ENCODE peak calls at places on chromosomes 13 and 19, in nine cellular contexts. Y is transverse colon, I is Panc1, C is GM23338, W is suprapubic skin, N is endothelial cell of umbilical vein, B is SK-N-SH, S is breast epithelium, U is H1. D is an unnamed sample.
A peak's percentile ranks its signal among the peaks of the same experiment; 100 is the strongest.

GRCh38 chr13:20400774-20401173 is 124.9 kb downstream of the CRYL1 start:
- DNase-seq in N (no peak), C (no peak), S (no peak), U (no peak), I (no peak), Y (no peak), B (no peak), W (no peak), D (peak; percentile 3)

GRCh38 chr19:756232-756631 is 5.3 kb downstream of the MISP start:
- DNase-seq in S (no peak), I (no peak), N (peak; percentile 35), Y (peak; percentile 51), U (no peak), W (no peak), B (peak; percentile 67), C (peak; percentile 54), D (no peak)

GRCh38 chr13:99626461-99627082 is 125.3 kb downstream of the TM9SF2 start:
- DNase-seq in Y (no peak), S (no peak), N (no peak), B (no peak), C (no peak), U (no peak), I (no peak), W (no peak), D (no peak)

GRCh38 chr19:2428027-2428690 is 773 bp upstream of the TIMM13 start:
- DNase-seq in Y (peak; percentile 39), B (peak; percentile 48), C (peak; percentile 89), S (peak; percentile 30), U (peak; percentile 71), N (no peak), I (no peak), W (no peak), D (peak; percentile 41)

GRCh38 chr13:77460195-77460594 is 75.3 kb upstream of the SCEL start:
- DNase-seq in C (no peak), N (no peak), I (no peak), W (no peak), S (no peak), B (no peak), U (no peak), Y (no peak), D (peak; percentile 39)

GRCh38 chr13:102484329-102484728 is 82.5 kb upstream of the FGF14 start:
- DNase-seq in S (no peak), B (no peak), W (no peak), C (peak; percentile 56), U (no peak), I (no peak), Y (no peak), N (no peak), D (no peak)

GRCh38 chr13:83449666-83450395 is 432.4 kb downstream of the SLITRK1 start:
- DNase-seq in Y (no peak), W (no peak), C (peak; percentile 5), S (no peak), U (no peak), I (peak; percentile 13), B (no peak), N (no peak), D (no peak)

GRCh38 chr13:86946734-86947133 is 724.4 kb upstream of the SLITRK5 start:
- DNase-seq in Y (no peak), W (no peak), U (no peak), C (peak; percentile 44), B (no peak), N (no peak), S (no peak), I (no peak), D (no peak)

GRCh38 chr13:50735071-50735470 is 108.4 kb downstream of the DLEU7 start:
- DNase-seq in U (no peak), C (no peak), B (no peak), Y (no peak), W (no peak), N (no peak), S (no peak), I (no peak), D (no peak)

GRCh38 chr13:104779311-104779710 is 1713.1 kb upstream of the SLC10A2 start:
- DNase-seq in W (no peak), S (no peak), Y (no peak), B (no peak), U (no peak), N (no peak), I (no peak), C (peak; percentile 35), D (no peak)

GRCh38 chr19:2983351-2984195 is 6.2 kb downstream of the TLE6 start:
- DNase-seq in Y (peak; percentile 30), U (peak; percentile 86), S (peak; percentile 86), I (no peak), N (peak; percentile 64), W (peak; percentile 87), C (peak; percentile 93), B (peak; percentile 87), D (no peak)

GRCh38 chr13:98454389-98454881 is 122.5 kb downstream of the STK24 start:
- DNase-seq in S (no peak), I (no peak), B (no peak), N (peak; percentile 44), C (no peak), U (no peak), Y (no peak), W (no peak), D (no peak)

GRCh38 chr19:41134616-41135015 is 20.4 kb downstream of the CYP2F1 start:
- DNase-seq in S (no peak), I (no peak), Y (no peak), N (no peak), C (no peak), U (no peak), B (no peak), W (no peak), D (no peak)

GRCh38 chr19:44822670-44823372 is 13.9 kb downstream of the BCAM start:
- DNase-seq in N (no peak), C (no peak), S (no peak), U (no peak), Y (no peak), I (no peak), W (no peak), B (no peak), D (no peak)

GRCh38 chr19:14544977-14545715 is 15.8 kb downstream of the TECR start:
- DNase-seq in U (no peak), Y (peak; percentile 42), S (no peak), I (no peak), C (no peak), B (no peak), W (peak; percentile 73), N (no peak), D (no peak)

GRCh38 chr19:16871870-16872269 is 16.9 kb upstream of the F2RL3 start:
- DNase-seq in B (no peak), U (no peak), S (no peak), C (no peak), W (no peak), N (peak; percentile 94), I (no peak), Y (peak; percentile 28), D (peak; percentile 37)

GRCh38 chr19:55491546-55492360 is 3.5 kb downstream of the SSC5D start:
- DNase-seq in I (no peak), Y (no peak), B (no peak), U (no peak), S (no peak), N (no peak), C (no peak), W (no peak), D (no peak)

GRCh38 chr13:108463365-108463764 is 166.0 kb upstream of the MYO16 start:
- DNase-seq in N (peak; percentile 1), U (no peak), B (no peak), Y (no peak), W (no peak), C (no peak), S (no peak), I (no peak), D (no peak)

GRCh38 chr13:35771898-35772297 is 295.4 kb upstream of the MAB21L1 start:
- DNase-seq in Y (no peak), W (no peak), C (peak; percentile 67), U (no peak), S (no peak), I (no peak), N (no peak), B (no peak), D (no peak)

GRCh38 chr13:113364371-113364932 is 522 bp upstream of the GRTP1 start:
- DNase-seq in Y (peak; percentile 17), C (no peak), N (no peak), B (no peak), W (no peak), S (peak; percentile 30), U (no peak), I (no peak), D (no peak)

GRCh38 chr13:61654501-61654900 is 238.9 kb upstream of the PCDH20 start:
- DNase-seq in B (no peak), S (no peak), U (no peak), N (no peak), I (no peak), C (no peak), Y (no peak), W (no peak), D (no peak)

GRCh38 chr19:42479736-42480135 is 37.0 kb upstream of the CXCL17 start:
- DNase-seq in W (no peak), Y (no peak), U (no peak), C (no peak), B (no peak), S (no peak), I (no peak), N (no peak), D (no peak)

GRCh38 chr13:70407486-70407885 is 299.2 kb upstream of the KLHL1 start:
- DNase-seq in S (no peak), B (no peak), N (no peak), U (no peak), W (no peak), C (no peak), I (no peak), Y (no peak), D (no peak)

GRCh38 chr13:41061075-41061913 is at the start of gene WBP4:
- DNase-seq in W (peak; percentile 97), C (peak; percentile 97), U (peak; percentile 99), Y (peak; percentile 95), N (peak; percentile 96), S (peak; percentile 94), B (peak; percentile 90), I (peak; percentile 73), D (peak; percentile 93)
- TF ChIP-seq CTCF in W (no peak), C (no peak), U (no peak), Y (no peak), N (peak; percentile 25), S (peak; percentile 11), B (no peak), I (no peak), D (no peak)

GRCh38 chr13:110628477-110628793 is 13.1 kb downstream of the NAXD start:
- DNase-seq in Y (peak; percentile 33), I (no peak), S (no peak), U (no peak), B (peak; percentile 84), C (no peak), W (no peak), N (no peak), D (no peak)
- TF ChIP-seq POLR2AphosphoS5 in Y (no peak), I (no peak), S (no peak), U (no peak), B (no peak), C (no peak), W (no peak), N (no peak), D (peak; percentile 57)

GRCh38 chr19:52592301-52592700 is 22.2 kb downstream of the ZNF701 start:
- DNase-seq in W (no peak), U (no peak), N (no peak), I (no peak), C (no peak), S (no peak), Y (no peak), B (peak; percentile 25), D (no peak)
- TF ChIP-seq CTCF in W (no peak), U (peak; percentile 41), N (no peak), I (no peak), C (peak; percentile 33), S (no peak), Y (no peak), B (no peak), D (no peak)

GRCh38 chr19:57438925-57439324 is 3.8 kb downstream of the ZNF749 start:
- DNase-seq in B (no peak), U (peak; percentile 47), Y (no peak), W (no peak), S (no peak), N (no peak), I (no peak), C (peak; percentile 52), D (no peak)
- TF ChIP-seq POLR2AphosphoS5 in B (no peak), U (no peak), Y (no peak), W (no peak), S (no peak), N (no peak), I (no peak), C (no peak), D (no peak)

D was measured in stomach.